ENCODE peak calls at places on chromosomes 6 and 20, in ten cellular contexts. One of them, this sample, is unnamed.

GRCh38 chr6:101458341-101458740 is 64.8 kb downstream of the GRIK2 start:
- DNase-seq in fibroblast of lung: no peak
- DNase-seq in CD8-positive, alpha-beta memory T cell: no peak
- DNase-seq in AG04450: no peak
- DNase-seq in lung: no peak
- DNase-seq in dorsolateral prefrontal cortex: no peak
- DNase-seq in HCT116: peak; percentile 0
- DNase-seq in ovary: no peak
- DNase-seq in GM23248: no peak
- DNase-seq in hepatocyte: no peak
- DNase-seq in this sample: peak; percentile 10

GRCh38 chr6:85580878-85581267 is 12.8 kb downstream of the SNX14 start:
- DNase-seq in fibroblast of lung: peak; percentile 53
- DNase-seq in CD8-positive, alpha-beta memory T cell: no peak
- DNase-seq in AG04450: no peak
- DNase-seq in lung: no peak
- DNase-seq in dorsolateral prefrontal cortex: no peak
- DNase-seq in HCT116: no peak
- DNase-seq in ovary: no peak
- DNase-seq in GM23248: peak; percentile 61
- DNase-seq in hepatocyte: peak; percentile 11
- DNase-seq in this sample: peak; percentile 16

GRCh38 chr6:45924763-45925342 is 90.8 kb downstream of the CLIC5 start:
- DNase-seq in fibroblast of lung: no peak
- DNase-seq in CD8-positive, alpha-beta memory T cell: no peak
- DNase-seq in AG04450: no peak
- DNase-seq in lung: no peak
- DNase-seq in dorsolateral prefrontal cortex: no peak
- DNase-seq in HCT116: no peak
- DNase-seq in ovary: no peak
- DNase-seq in GM23248: no peak
- DNase-seq in hepatocyte: no peak
- DNase-seq in this sample: no peak

GRCh38 chr6:22026160-22026678 is 270.6 kb downstream of the PRL start:
- DNase-seq in fibroblast of lung: no peak
- DNase-seq in CD8-positive, alpha-beta memory T cell: no peak
- DNase-seq in AG04450: no peak
- DNase-seq in lung: no peak
- DNase-seq in dorsolateral prefrontal cortex: no peak
- DNase-seq in HCT116: no peak
- DNase-seq in ovary: no peak
- DNase-seq in GM23248: no peak
- DNase-seq in hepatocyte: no peak
- DNase-seq in this sample: no peak

GRCh38 chr6:17845598-17845997 is 138.9 kb upstream of the NUP153 start:
- DNase-seq in fibroblast of lung: no peak
- DNase-seq in CD8-positive, alpha-beta memory T cell: no peak
- DNase-seq in AG04450: no peak
- DNase-seq in lung: no peak
- DNase-seq in dorsolateral prefrontal cortex: no peak
- DNase-seq in HCT116: no peak
- DNase-seq in ovary: no peak
- DNase-seq in GM23248: no peak
- DNase-seq in hepatocyte: no peak
- DNase-seq in this sample: no peak

GRCh38 chr6:28011716-28012115 is 54.7 kb downstream of the OR2B6 start:
- DNase-seq in fibroblast of lung: no peak
- DNase-seq in CD8-positive, alpha-beta memory T cell: no peak
- DNase-seq in AG04450: no peak
- DNase-seq in lung: no peak
- DNase-seq in dorsolateral prefrontal cortex: no peak
- DNase-seq in HCT116: no peak
- DNase-seq in ovary: no peak
- DNase-seq in GM23248: no peak
- DNase-seq in hepatocyte: no peak
- DNase-seq in this sample: no peak

GRCh38 chr6:49406241-49406970 is 56.6 kb downstream of the MMUT start:
- DNase-seq in fibroblast of lung: peak; percentile 21
- DNase-seq in CD8-positive, alpha-beta memory T cell: no peak
- DNase-seq in AG04450: no peak
- DNase-seq in lung: no peak
- DNase-seq in dorsolateral prefrontal cortex: no peak
- DNase-seq in HCT116: no peak
- DNase-seq in ovary: no peak
- DNase-seq in GM23248: peak; percentile 7
- DNase-seq in hepatocyte: no peak
- DNase-seq in this sample: no peak

GRCh38 chr6:43228951-43229802 is at the start of gene DNPH1:
- DNase-seq in fibroblast of lung: peak; percentile 56
- DNase-seq in CD8-positive, alpha-beta memory T cell: peak; percentile 83
- DNase-seq in AG04450: no peak
- DNase-seq in lung: peak; percentile 76
- DNase-seq in dorsolateral prefrontal cortex: peak; percentile 80
- DNase-seq in HCT116: peak; percentile 48
- DNase-seq in ovary: peak; percentile 80
- DNase-seq in GM23248: peak; percentile 85
- DNase-seq in hepatocyte: peak; percentile 90
- DNase-seq in this sample: peak; percentile 82

GRCh38 chr20:63006611-63007471 is at the start of gene BHLHE23:
- DNase-seq in fibroblast of lung: no peak
- DNase-seq in CD8-positive, alpha-beta memory T cell: peak; percentile 11
- DNase-seq in AG04450: no peak
- DNase-seq in lung: no peak
- DNase-seq in dorsolateral prefrontal cortex: no peak
- DNase-seq in HCT116: no peak
- DNase-seq in ovary: no peak
- DNase-seq in GM23248: no peak
- DNase-seq in hepatocyte: peak; percentile 35
- DNase-seq in this sample: no peak

GRCh38 chr20:63008541-63009043 is 1.8 kb upstream of the BHLHE23 start:
- DNase-seq in fibroblast of lung: no peak
- DNase-seq in CD8-positive, alpha-beta memory T cell: no peak
- DNase-seq in AG04450: no peak
- DNase-seq in lung: no peak
- DNase-seq in dorsolateral prefrontal cortex: no peak
- DNase-seq in HCT116: no peak
- DNase-seq in ovary: no peak
- DNase-seq in GM23248: no peak
- DNase-seq in hepatocyte: no peak
- DNase-seq in this sample: no peak

GRCh38 chr20:63005862-63006564 is 751 bp downstream of the BHLHE23 start:
- DNase-seq in fibroblast of lung: peak; percentile 11
- DNase-seq in CD8-positive, alpha-beta memory T cell: no peak
- DNase-seq in AG04450: no peak
- DNase-seq in lung: no peak
- DNase-seq in dorsolateral prefrontal cortex: no peak
- DNase-seq in HCT116: no peak
- DNase-seq in ovary: no peak
- DNase-seq in GM23248: no peak
- DNase-seq in hepatocyte: no peak
- DNase-seq in this sample: no peak

GRCh38 chr20:63007722-63008488 is 1.1 kb upstream of the BHLHE23 start:
- DNase-seq in fibroblast of lung: no peak
- DNase-seq in CD8-positive, alpha-beta memory T cell: no peak
- DNase-seq in AG04450: no peak
- DNase-seq in lung: no peak
- DNase-seq in dorsolateral prefrontal cortex: no peak
- DNase-seq in HCT116: no peak
- DNase-seq in ovary: no peak
- DNase-seq in GM23248: no peak
- DNase-seq in hepatocyte: no peak
- DNase-seq in this sample: no peak

GRCh38 chr20:63007472-63007721 is 633 bp upstream of the BHLHE23 start:
- DNase-seq in fibroblast of lung: no peak
- DNase-seq in CD8-positive, alpha-beta memory T cell: no peak
- DNase-seq in AG04450: no peak
- DNase-seq in lung: no peak
- DNase-seq in dorsolateral prefrontal cortex: no peak
- DNase-seq in HCT116: no peak
- DNase-seq in ovary: no peak
- DNase-seq in GM23248: no peak
- DNase-seq in hepatocyte: no peak
- DNase-seq in this sample: no peak
- H3K27me3 ChIP-seq in fibroblast of lung: peaks cover 68% of the 10 kb centered on the region
- H3K27me3 ChIP-seq in CD8-positive, alpha-beta memory T cell: peaks cover 58% of the 10 kb centered on the region
- H3K27me3 ChIP-seq in AG04450: peaks cover 87% of the 10 kb centered on the region
- H3K27me3 ChIP-seq in lung: peaks cover 39% of the 10 kb centered on the region
- H3K27me3 ChIP-seq in dorsolateral prefrontal cortex: peaks cover 72% of the 10 kb centered on the region
- H3K27me3 ChIP-seq in HCT116: no peaks in the 10 kb centered on the region
- H3K27me3 ChIP-seq in ovary: peaks cover 6% of the 10 kb centered on the region
- H3K27me3 ChIP-seq in GM23248: peaks cover 84% of the 10 kb centered on the region
- H3K27me3 ChIP-seq in hepatocyte: peaks cover 92% of the 10 kb centered on the region
- H3K27me3 ChIP-seq in this sample: peaks cover 100% of the 10 kb centered on the region

GRCh38 chr6:30951907-30952469 is 11.2 kb downstream of the MUCL3 start:
- DNase-seq in fibroblast of lung: no peak
- DNase-seq in CD8-positive, alpha-beta memory T cell: no peak
- DNase-seq in AG04450: no peak
- DNase-seq in lung: no peak
- DNase-seq in dorsolateral prefrontal cortex: no peak
- DNase-seq in HCT116: no peak
- DNase-seq in ovary: no peak
- DNase-seq in GM23248: no peak
- DNase-seq in hepatocyte: no peak
- DNase-seq in this sample: no peak
- H3K27me3 ChIP-seq in fibroblast of lung: peaks cover 28% of the 10 kb centered on the region
- H3K27me3 ChIP-seq in CD8-positive, alpha-beta memory T cell: no peaks in the 10 kb centered on the region
- H3K27me3 ChIP-seq in AG04450: peaks cover 54% of the 10 kb centered on the region
- H3K27me3 ChIP-seq in lung: no peaks in the 10 kb centered on the region
- H3K27me3 ChIP-seq in dorsolateral prefrontal cortex: no peaks in the 10 kb centered on the region
- H3K27me3 ChIP-seq in HCT116: no peaks in the 10 kb centered on the region
- H3K27me3 ChIP-seq in ovary: no peaks in the 10 kb centered on the region
- H3K27me3 ChIP-seq in GM23248: peaks cover 40% of the 10 kb centered on the region
- H3K27me3 ChIP-seq in hepatocyte: peaks cover 33% of the 10 kb centered on the region
- H3K27me3 ChIP-seq in this sample: peaks cover 48% of the 10 kb centered on the region

GRCh38 chr20:35223941-35224340 is 2.5 kb upstream of the MMP24 start:
- DNase-seq in fibroblast of lung: no peak
- DNase-seq in CD8-positive, alpha-beta memory T cell: no peak
- DNase-seq in AG04450: no peak
- DNase-seq in lung: no peak
- DNase-seq in dorsolateral prefrontal cortex: no peak
- DNase-seq in HCT116: no peak
- DNase-seq in ovary: no peak
- DNase-seq in GM23248: no peak
- DNase-seq in hepatocyte: no peak
- DNase-seq in this sample: no peak

GRCh38 chr20:35224536-35224935 is 2.0 kb upstream of the MMP24 start:
- DNase-seq in fibroblast of lung: no peak
- DNase-seq in CD8-positive, alpha-beta memory T cell: no peak
- DNase-seq in AG04450: no peak
- DNase-seq in lung: no peak
- DNase-seq in dorsolateral prefrontal cortex: no peak
- DNase-seq in HCT116: no peak
- DNase-seq in ovary: no peak
- DNase-seq in GM23248: no peak
- DNase-seq in hepatocyte: no peak
- DNase-seq in this sample: no peak

GRCh38 chr20:35226126-35226774 is at the start of gene MMP24:
- DNase-seq in fibroblast of lung: no peak
- DNase-seq in CD8-positive, alpha-beta memory T cell: no peak
- DNase-seq in AG04450: no peak
- DNase-seq in lung: no peak
- DNase-seq in dorsolateral prefrontal cortex: no peak
- DNase-seq in HCT116: no peak
- DNase-seq in ovary: no peak
- DNase-seq in GM23248: no peak
- DNase-seq in hepatocyte: no peak
- DNase-seq in this sample: no peak

GRCh38 chr20:35225319-35226125 is 968 bp upstream of the MMP24 start:
- DNase-seq in fibroblast of lung: no peak
- DNase-seq in CD8-positive, alpha-beta memory T cell: no peak
- DNase-seq in AG04450: no peak
- DNase-seq in lung: no peak
- DNase-seq in dorsolateral prefrontal cortex: no peak
- DNase-seq in HCT116: no peak
- DNase-seq in ovary: no peak
- DNase-seq in GM23248: no peak
- DNase-seq in hepatocyte: no peak
- DNase-seq in this sample: no peak

GRCh38 chr20:35226775-35227681 is 538 bp downstream of the MMP24 start:
- DNase-seq in fibroblast of lung: peak; percentile 37
- DNase-seq in CD8-positive, alpha-beta memory T cell: peak; percentile 35
- DNase-seq in AG04450: no peak
- DNase-seq in lung: peak; percentile 31
- DNase-seq in dorsolateral prefrontal cortex: peak; percentile 43
- DNase-seq in HCT116: no peak
- DNase-seq in ovary: peak; percentile 41
- DNase-seq in GM23248: peak; percentile 75
- DNase-seq in hepatocyte: peak; percentile 78
- DNase-seq in this sample: peak; percentile 49
- H3K27me3 ChIP-seq in fibroblast of lung: peaks cover 14% of the 10 kb centered on the region
- H3K27me3 ChIP-seq in CD8-positive, alpha-beta memory T cell: peaks cover 15% of the 10 kb centered on the region
- H3K27me3 ChIP-seq in AG04450: peaks cover 35% of the 10 kb centered on the region
- H3K27me3 ChIP-seq in lung: no peaks in the 10 kb centered on the region
- H3K27me3 ChIP-seq in dorsolateral prefrontal cortex: no peaks in the 10 kb centered on the region
- H3K27me3 ChIP-seq in HCT116: no peaks in the 10 kb centered on the region
- H3K27me3 ChIP-seq in ovary: no peaks in the 10 kb centered on the region
- H3K27me3 ChIP-seq in GM23248: peaks cover 7% of the 10 kb centered on the region
- H3K27me3 ChIP-seq in hepatocyte: peaks cover 50% of the 10 kb centered on the region
- H3K27me3 ChIP-seq in this sample: no peaks in the 10 kb centered on the region

GRCh38 chr20:46306743-46307138 is 1.6 kb downstream of the CDH22 start:
- DNase-seq in fibroblast of lung: no peak
- DNase-seq in CD8-positive, alpha-beta memory T cell: no peak
- DNase-seq in AG04450: no peak
- DNase-seq in lung: no peak
- DNase-seq in dorsolateral prefrontal cortex: no peak
- DNase-seq in HCT116: no peak
- DNase-seq in ovary: no peak
- DNase-seq in GM23248: no peak
- DNase-seq in hepatocyte: no peak
- DNase-seq in this sample: no peak
- H3K27me3 ChIP-seq in fibroblast of lung: peaks cover 65% of the 10 kb centered on the region
- H3K27me3 ChIP-seq in CD8-positive, alpha-beta memory T cell: peaks cover 25% of the 10 kb centered on the region
- H3K27me3 ChIP-seq in AG04450: peaks cover 67% of the 10 kb centered on the region
- H3K27me3 ChIP-seq in lung: peaks cover 4% of the 10 kb centered on the region
- H3K27me3 ChIP-seq in dorsolateral prefrontal cortex: peaks cover 9% of the 10 kb centered on the region
- H3K27me3 ChIP-seq in HCT116: peaks cover 6% of the 10 kb centered on the region
- H3K27me3 ChIP-seq in ovary: no peaks in the 10 kb centered on the region
- H3K27me3 ChIP-seq in GM23248: peaks cover 76% of the 10 kb centered on the region
- H3K27me3 ChIP-seq in hepatocyte: peaks cover 91% of the 10 kb centered on the region
- H3K27me3 ChIP-seq in this sample: peaks cover 26% of the 10 kb centered on the region

GRCh38 chr20:40749985-40750506 is 61.0 kb upstream of the MAFB start:
- DNase-seq in fibroblast of lung: no peak
- DNase-seq in CD8-positive, alpha-beta memory T cell: no peak
- DNase-seq in AG04450: no peak
- DNase-seq in lung: no peak
- DNase-seq in dorsolateral prefrontal cortex: no peak
- DNase-seq in HCT116: no peak
- DNase-seq in ovary: no peak
- DNase-seq in GM23248: peak; percentile 9
- DNase-seq in hepatocyte: no peak
- DNase-seq in this sample: no peak
- H3K27me3 ChIP-seq in fibroblast of lung: no peaks in the 10 kb centered on the region
- H3K27me3 ChIP-seq in CD8-positive, alpha-beta memory T cell: no peaks in the 10 kb centered on the region
- H3K27me3 ChIP-seq in AG04450: peaks cover 5% of the 10 kb centered on the region
- H3K27me3 ChIP-seq in lung: no peaks in the 10 kb centered on the region
- H3K27me3 ChIP-seq in dorsolateral prefrontal cortex: no peaks in the 10 kb centered on the region
- H3K27me3 ChIP-seq in HCT116: peaks cover 51% of the 10 kb centered on the region
- H3K27me3 ChIP-seq in ovary: no peaks in the 10 kb centered on the region
- H3K27me3 ChIP-seq in GM23248: peaks cover 10% of the 10 kb centered on the region
- H3K27me3 ChIP-seq in hepatocyte: peaks cover 4% of the 10 kb centered on the region
- H3K27me3 ChIP-seq in this sample: peaks cover 9% of the 10 kb centered on the region

GRCh38 chr20:34708621-34709043 is 4.5 kb downstream of the TP53INP2 start:
- DNase-seq in fibroblast of lung: peak; percentile 46
- DNase-seq in CD8-positive, alpha-beta memory T cell: peak; percentile 66
- DNase-seq in AG04450: no peak
- DNase-seq in lung: peak; percentile 38
- DNase-seq in dorsolateral prefrontal cortex: peak; percentile 58
- DNase-seq in HCT116: no peak
- DNase-seq in ovary: peak; percentile 73
- DNase-seq in GM23248: peak; percentile 56
- DNase-seq in hepatocyte: peak; percentile 63
- DNase-seq in this sample: peak; percentile 72
- H3K27me3 ChIP-seq in fibroblast of lung: no peaks in the 10 kb centered on the region
- H3K27me3 ChIP-seq in CD8-positive, alpha-beta memory T cell: no peaks in the 10 kb centered on the region
- H3K27me3 ChIP-seq in AG04450: no peaks in the 10 kb centered on the region
- H3K27me3 ChIP-seq in lung: no peaks in the 10 kb centered on the region
- H3K27me3 ChIP-seq in dorsolateral prefrontal cortex: no peaks in the 10 kb centered on the region
- H3K27me3 ChIP-seq in HCT116: no peaks in the 10 kb centered on the region
- H3K27me3 ChIP-seq in ovary: no peaks in the 10 kb centered on the region
- H3K27me3 ChIP-seq in GM23248: no peaks in the 10 kb centered on the region
- H3K27me3 ChIP-seq in hepatocyte: no peaks in the 10 kb centered on the region
- H3K27me3 ChIP-seq in this sample: no peaks in the 10 kb centered on the region

This sample was measured in BE2C.